ENCODE peak calls at places on chromosomes 13 and 19, in four cellular contexts. E, U, H and G are unnamed samples.

GRCh38 chr19:10137751-10138682 is 18.3 kb upstream of the EIF3G start:
- DNase-seq in H (no peak), U (no peak), E (no peak), G (no peak)

GRCh38 chr19:16203256-16204004 is 5.7 kb downstream of the AP1M1 start:
- DNase-seq in H (no peak), U (no peak), E (no peak), G (no peak)

GRCh38 chr19:50155520-50156109 is 7.5 kb downstream of the IZUMO2 start:
- DNase-seq in H (no peak), E (peak; percentile 26), U (no peak), G (no peak)

GRCh38 chr19:2711175-2711936 is 8.9 kb upstream of the GNG7 start:
- DNase-seq in U (no peak), H (no peak), E (peak; percentile 38), G (peak; percentile 54)

GRCh38 chr13:29702912-29703351 is 107.4 kb upstream of the SLC7A1 start:
- DNase-seq in E (no peak), H (no peak), U (no peak), G (no peak)

GRCh38 chr13:49584771-49585182 is 581 bp downstream of the RCBTB1 start:
- DNase-seq in E (no peak), U (no peak), H (no peak), G (no peak)

GRCh38 chr13:74132768-74133656 is 1.2 kb downstream of the KLF12 start:
- DNase-seq in E (no peak), H (no peak), U (no peak), G (no peak)

GRCh38 chr13:24075137-24075975 is 85.2 kb upstream of the SPATA13 start:
- DNase-seq in U (no peak), E (no peak), H (no peak), G (no peak)

GRCh38 chr13:98997738-98998641 is 20.1 kb upstream of the DOCK9 start:
- DNase-seq in U (no peak), H (no peak), E (no peak), G (no peak)

GRCh38 chr13:50415428-50415827 is 400.2 kb downstream of the KCNRG start:
- DNase-seq in H (no peak), U (no peak), E (no peak), G (no peak)

GRCh38 chr19:57245959-57246358 is 5.5 kb downstream of the ZNF805 start:
- DNase-seq in H (no peak), U (no peak), E (no peak), G (no peak)

GRCh38 chr13:29911781-29912478 is 61.5 kb upstream of the UBL3 start:
- DNase-seq in U (no peak), E (no peak), H (no peak), G (no peak)

GRCh38 chr19:16892868-16893685 is 4.3 kb downstream of the F2RL3 start:
- DNase-seq in H (no peak), U (no peak), E (no peak), G (no peak)

GRCh38 chr19:29372921-29373797 is 152.6 kb upstream of the VSTM2B start:
- DNase-seq in U (no peak), E (no peak), H (no peak), G (no peak)

GRCh38 chr19:811511-812048 is 10.2 kb downstream of the PLPPR3 start:
- DNase-seq in U (peak; percentile 25), E (peak; percentile 20), H (no peak), G (no peak)

GRCh38 chr19:29450306-29450705 is 75.5 kb upstream of the VSTM2B start:
- DNase-seq in U (no peak), E (no peak), H (no peak), G (no peak)

GRCh38 chr19:6218497-6219146 is 61.2 kb downstream of the MLLT1 start:
- DNase-seq in H (peak; percentile 35), U (peak; percentile 99), E (peak; percentile 91), G (peak; percentile 88)

GRCh38 chr13:40330950-40331349 is 335.5 kb downstream of the FOXO1 start:
- DNase-seq in E (no peak), U (no peak), H (no peak), G (no peak)

GRCh38 chr13:92602560-92602959 is 624.0 kb upstream of the GPC6 start:
- DNase-seq in U (no peak), H (no peak), E (no peak), G (no peak)

GRCh38 chr13:101218484-101218883 is 197.8 kb downstream of the NALCN start:
- DNase-seq in H (no peak), E (no peak), U (no peak), G (no peak)

GRCh38 chr19:41376241-41376997 is at the start of gene TMEM91:
- DNase-seq in H (no peak), U (no peak), E (peak; percentile 37), G (no peak)

GRCh38 chr19:7746903-7747884 is at the start of gene CD209:
- DNase-seq in H (no peak), U (no peak), E (no peak), G (no peak)

GRCh38 chr13:92103673-92104296 is 705.4 kb downstream of the GPC5 start:
- DNase-seq in U (no peak), E (no peak), H (no peak), G (no peak)

GRCh38 chr13:31436478-31436877 is 236.7 kb downstream of the B3GLCT start:
- DNase-seq in U (no peak), E (no peak), H (no peak), G (no peak)

GRCh38 chr19:45757696-45758095 is 11.4 kb downstream of the SIX5 start:
- DNase-seq in H (no peak), U (no peak), E (no peak), G (no peak)

GRCh38 chr19:11453468-11454341 is 18.3 kb downstream of the PRKCSH start:
- DNase-seq in U (no peak), E (peak; percentile 70), H (no peak), G (no peak)

GRCh38 chr13:114339779-114340534 is 25.7 kb downstream of the CHAMP1 start:
- DNase-seq in H (no peak), E (no peak), U (no peak), G (peak; percentile 81)

GRCh38 chr13:32837307-32837972 is 178.8 kb upstream of the KL start:
- DNase-seq in H (no peak), U (no peak), E (no peak), G (no peak)

GRCh38 chr13:36313047-36313969 is 15.7 kb upstream of the CCDC169 start:
- DNase-seq in E (no peak), U (no peak), H (no peak), G (no peak)

GRCh38 chr19:39492225-39492624 is 6.5 kb upstream of the DLL3 start:
- DNase-seq in H (no peak), U (no peak), E (no peak), G (no peak)

GRCh38 chr19:3389876-3390361 is 23.5 kb downstream of the NFIC start:
- DNase-seq in H (no peak), E (no peak), U (no peak), G (no peak)

GRCh38 chr13:97809576-97809975 is 143.9 kb upstream of the IPO5 start:
- DNase-seq in U (no peak), E (no peak), H (no peak), G (no peak)

GRCh38 chr19:5585461-5586299 is 17.9 kb upstream of the TINCR start:
- DNase-seq in H (no peak), U (peak; percentile 63), E (peak; percentile 84), G (no peak)

GRCh38 chr19:41261474-41262190 is 2.5 kb upstream of the HNRNPUL1 start:
- DNase-seq in E (no peak), U (no peak), H (no peak), G (no peak)

GRCh38 chr19:18051887-18052286 is 34.8 kb downstream of the IL12RB1 start:
- DNase-seq in E (no peak), H (no peak), U (no peak), G (no peak)

GRCh38 chr19:18013210-18013609 is 5.2 kb downstream of the ARRDC2 start:
- DNase-seq in U (no peak), H (no peak), E (no peak), G (no peak)

DNA sequence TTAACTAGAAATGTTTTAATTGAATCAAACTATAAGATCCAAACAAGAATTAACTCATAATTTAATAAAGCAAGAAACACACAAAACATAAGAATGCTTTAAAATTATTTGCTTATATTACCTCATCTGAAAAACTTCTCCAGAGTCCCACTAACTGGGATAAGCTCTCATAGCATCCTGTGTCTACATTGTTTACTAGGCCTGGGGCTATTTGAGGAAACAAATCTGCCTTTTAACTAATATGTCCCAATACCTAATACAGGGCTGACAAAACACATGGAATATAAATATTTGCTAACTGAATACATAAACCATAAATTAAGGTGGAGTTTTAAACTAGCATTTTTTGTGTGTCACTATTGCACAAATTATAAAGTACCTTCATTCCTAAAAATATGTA is 1399.8 kb upstream of the SLC10A2 start:
- DNase-seq in E (no peak), H (no peak), U (no peak), G (no peak)
- TF ChIP-seq SPI1 in E (no peak), H (no peak), U (no peak), G (no peak)

GRCh38 chr13:26693749-26694463 is 66.7 kb downstream of the GPR12 start:
- DNase-seq in H (no peak), U (no peak), E (no peak), G (no peak)
- TF ChIP-seq SPI1 in H (no peak), U (no peak), E (no peak), G (no peak)

GRCh38 chr13:95800455-95800854 is 123.5 kb downstream of the DNAJC3 start:
- DNase-seq in U (no peak), E (no peak), H (no peak), G (no peak)
- TF ChIP-seq SPI1 in U (no peak), E (no peak), H (no peak), G (no peak)

DNA sequence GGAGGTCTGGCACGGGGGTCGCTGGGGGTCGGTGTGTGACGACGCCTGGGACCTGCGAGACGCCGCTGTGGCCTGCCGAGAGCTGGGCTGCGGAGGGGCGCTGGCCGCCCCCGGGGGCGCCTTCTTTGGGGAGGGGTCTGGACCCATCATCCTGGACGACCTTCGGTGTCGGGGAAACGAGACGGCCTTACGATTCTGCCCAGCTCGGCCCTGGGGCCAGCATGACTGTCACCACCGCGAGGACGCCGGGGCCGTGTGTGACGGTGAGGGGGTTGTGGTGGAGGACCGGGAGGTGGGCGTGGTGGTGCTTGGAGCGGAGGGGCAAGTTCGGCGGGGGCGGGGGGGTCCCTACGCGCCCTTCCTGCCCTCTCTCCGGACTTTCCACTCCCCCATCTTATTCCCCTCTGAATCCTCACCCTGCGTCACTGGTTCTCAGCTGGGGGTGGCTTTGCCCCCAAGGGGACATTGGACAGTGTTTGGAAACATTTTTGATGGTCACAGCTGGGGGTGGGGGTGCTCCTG is 5.5 kb downstream of the SSC5D start:
- DNase-seq in H (no peak), E (no peak), U (no peak), G (no peak)
- TF ChIP-seq SPI1 in H (no peak), E (no peak), U (no peak), G (no peak)